ENCODE peak calls at places on chromosomes 5 and 9, in five cellular contexts. S, P, Z, A and F are unnamed samples.

GRCh38 chr5:8188874-8189588 is 320.1 kb downstream of the MTRR start:
- DNase-seq in S (no peak), Z (no peak), A (no peak), P (no peak), F (no peak)

GRCh38 chr9:94096819-94097577 is 12.7 kb downstream of the PTPDC1 start:
- DNase-seq in A (no peak), P (no peak), S (no peak), Z (no peak), F (no peak)

GRCh38 chr9:114007991-114008666 is 70.0 kb downstream of the AMBP start:
- DNase-seq in S (no peak), P (peak; percentile 64), A (no peak), Z (peak; percentile 59), F (peak; percentile 79)

GRCh38 chr5:151811593-151812321 is 40.0 kb downstream of the G3BP1 start:
- DNase-seq in Z (no peak), A (no peak), S (no peak), P (no peak), F (no peak)

GRCh38 chr5:157464518-157465171 is 4.6 kb downstream of the NIPAL4 start:
- DNase-seq in S (peak; percentile 59), Z (peak; percentile 87), P (peak; percentile 22), A (peak; percentile 80), F (no peak)

GRCh38 chr9:3578786-3579185 is 53.0 kb upstream of the RFX3 start:
- DNase-seq in S (no peak), A (peak; percentile 10), Z (no peak), P (no peak), F (no peak)

GRCh38 chr5:92371171-92371888 is 988.2 kb upstream of the ARRDC3 start:
- DNase-seq in Z (no peak), S (no peak), P (no peak), A (no peak), F (no peak)

GRCh38 chr5:139872052-139872766 is 76.6 kb downstream of the PSD2 start:
- DNase-seq in P (no peak), S (no peak), A (no peak), Z (no peak), F (no peak)

GRCh38 chr5:33824516-33825195 is 67.1 kb downstream of the ADAMTS12 start:
- DNase-seq in S (no peak), Z (no peak), P (no peak), A (no peak), F (peak; percentile 40)

GRCh38 chr5:145903862-145904261 is 31.0 kb upstream of the GRXCR2 start:
- DNase-seq in Z (no peak), P (no peak), S (no peak), A (no peak), F (no peak)

GRCh38 chr5:160511280-160511929 is 89.8 kb downstream of the PTTG1 start:
- DNase-seq in A (no peak), P (no peak), Z (no peak), S (no peak), F (no peak)

GRCh38 chr5:88825782-88826110 is 57.2 kb downstream of the MEF2C start:
- DNase-seq in P (no peak), A (no peak), S (no peak), Z (no peak), F (no peak)

GRCh38 chr5:73387630-73388370 is 60.8 kb downstream of the FOXD1 start:
- DNase-seq in S (no peak), A (no peak), Z (no peak), P (no peak), F (no peak)

GRCh38 chr5:154143121-154143725 is 47.3 kb upstream of the GALNT10 start:
- DNase-seq in A (no peak), Z (no peak), S (no peak), P (no peak), F (no peak)

GRCh38 chr9:18215626-18216025 is 258.3 kb upstream of the ADAMTSL1 start:
- DNase-seq in S (no peak), A (no peak), Z (no peak), P (no peak), F (no peak)

GRCh38 chr5:98468188-98468869 is 305.1 kb upstream of the RGMB start:
- DNase-seq in A (no peak), P (no peak), S (no peak), Z (no peak), F (no peak)

GRCh38 chr5:35230043-35230611 is at the start of gene PRLR:
- DNase-seq in P (no peak), S (no peak), Z (no peak), A (peak; percentile 5), F (no peak)

GRCh38 chr5:33195431-33196128 is 245.2 kb upstream of the TARS1 start:
- DNase-seq in A (no peak), P (no peak), Z (no peak), S (no peak), F (no peak)

GRCh38 chr5:149517461-149518122 is 33.6 kb downstream of the CSNK1A1 start:
- DNase-seq in S (no peak), Z (no peak), P (no peak), A (no peak), F (no peak)